ENCODE peak calls at places on chromosomes 12 and 14, in six cellular contexts. One of them, this sample, is unnamed.

GRCh38 chr12:14605401-14605989 is 37.8 kb upstream of the PLBD1 start:
- DNase-seq in sigmoid colon: no peak
- DNase-seq in HepG2: no peak
- DNase-seq in HCT116: no peak
- DNase-seq in SK-N-MC: no peak
- DNase-seq in transverse colon: no peak
- DNase-seq in this sample: peak; percentile 19

GRCh38 chr12:52139579-52140062 is 52.2 kb downstream of the KRT80 start:
- DNase-seq in HepG2: no peak
- DNase-seq in transverse colon: peak; percentile 56
- DNase-seq in HCT116: no peak
- DNase-seq in sigmoid colon: no peak
- DNase-seq in SK-N-MC: no peak
- DNase-seq in this sample: peak; percentile 86

GRCh38 chr12:124898200-124898950 is 16.1 kb downstream of the UBC start:
- DNase-seq in HepG2: peak; percentile 63
- DNase-seq in SK-N-MC: no peak
- DNase-seq in HCT116: no peak
- DNase-seq in transverse colon: peak; percentile 74
- DNase-seq in sigmoid colon: peak; percentile 74
- DNase-seq in this sample: peak; percentile 88

GRCh38 chr14:81523616-81524015 is 10.0 kb downstream of the SEL1L start:
- DNase-seq in HepG2: no peak
- DNase-seq in transverse colon: no peak
- DNase-seq in sigmoid colon: no peak
- DNase-seq in HCT116: no peak
- DNase-seq in SK-N-MC: no peak
- DNase-seq in this sample: no peak

GRCh38 chr14:49940805-49941421 is 48.0 kb downstream of the ARF6 start:
- DNase-seq in HCT116: no peak
- DNase-seq in HepG2: no peak
- DNase-seq in transverse colon: no peak
- DNase-seq in sigmoid colon: no peak
- DNase-seq in SK-N-MC: peak; percentile 89
- DNase-seq in this sample: no peak

GRCh38 chr12:122840580-122841513 is 5.6 kb downstream of the HIP1R start:
- DNase-seq in SK-N-MC: no peak
- DNase-seq in HCT116: no peak
- DNase-seq in HepG2: no peak
- DNase-seq in transverse colon: no peak
- DNase-seq in sigmoid colon: no peak
- DNase-seq in this sample: no peak

GRCh38 chr14:96783306-96784224 is 13.6 kb upstream of the VRK1 start:
- DNase-seq in SK-N-MC: no peak
- DNase-seq in HCT116: no peak
- DNase-seq in HepG2: no peak
- DNase-seq in transverse colon: no peak
- DNase-seq in sigmoid colon: no peak
- DNase-seq in this sample: no peak

GRCh38 chr12:123705935-123706334 is 6.2 kb upstream of the ATP6V0A2 start:
- DNase-seq in sigmoid colon: no peak
- DNase-seq in SK-N-MC: no peak
- DNase-seq in HepG2: peak; percentile 12
- DNase-seq in transverse colon: no peak
- DNase-seq in HCT116: peak; percentile 19
- DNase-seq in this sample: peak; percentile 11

GRCh38 chr12:71607494-71608330 is 55.9 kb downstream of the ZFC3H1 start:
- DNase-seq in HCT116: no peak
- DNase-seq in SK-N-MC: no peak
- DNase-seq in sigmoid colon: no peak
- DNase-seq in transverse colon: no peak
- DNase-seq in HepG2: no peak
- DNase-seq in this sample: no peak

GRCh38 chr12:54040148-54040494 is 7.3 kb downstream of the HOXC5 start:
- DNase-seq in transverse colon: no peak
- DNase-seq in SK-N-MC: no peak
- DNase-seq in HepG2: no peak
- DNase-seq in sigmoid colon: no peak
- DNase-seq in HCT116: no peak
- DNase-seq in this sample: no peak

GRCh38 chr12:121953695-121954094 is 35.3 kb downstream of the CFAP251 start:
- DNase-seq in HCT116: no peak
- DNase-seq in sigmoid colon: no peak
- DNase-seq in SK-N-MC: no peak
- DNase-seq in transverse colon: no peak
- DNase-seq in HepG2: peak; percentile 29
- DNase-seq in this sample: no peak

GRCh38 chr14:101520621-101521305 is 40.5 kb upstream of the DIO3 start:
- DNase-seq in HCT116: no peak
- DNase-seq in transverse colon: no peak
- DNase-seq in sigmoid colon: peak; percentile 72
- DNase-seq in HepG2: no peak
- DNase-seq in SK-N-MC: no peak
- DNase-seq in this sample: no peak

GRCh38 chr12:72289633-72290032 is 17.5 kb downstream of the TRHDE start:
- DNase-seq in HCT116: no peak
- DNase-seq in SK-N-MC: no peak
- DNase-seq in HepG2: no peak
- DNase-seq in sigmoid colon: no peak
- DNase-seq in transverse colon: no peak
- DNase-seq in this sample: no peak

GRCh38 chr12:27549801-27550652 is 26.0 kb downstream of the PPFIBP1 start:
- DNase-seq in transverse colon: peak; percentile 74
- DNase-seq in sigmoid colon: peak; percentile 94
- DNase-seq in HepG2: peak; percentile 99
- DNase-seq in HCT116: peak; percentile 94
- DNase-seq in SK-N-MC: no peak
- DNase-seq in this sample: peak; percentile 62

GRCh38 chr14:31084385-31084784 is 58.2 kb upstream of the STRN3 start:
- DNase-seq in SK-N-MC: no peak
- DNase-seq in HepG2: peak; percentile 42
- DNase-seq in sigmoid colon: no peak
- DNase-seq in HCT116: no peak
- DNase-seq in transverse colon: no peak
- DNase-seq in this sample: peak; percentile 24

GRCh38 chr14:36657409-36658090 is 4.1 kb upstream of the PAX9 start:
- DNase-seq in SK-N-MC: no peak
- DNase-seq in transverse colon: no peak
- DNase-seq in sigmoid colon: no peak
- DNase-seq in HepG2: no peak
- DNase-seq in HCT116: no peak
- DNase-seq in this sample: peak; percentile 76

GRCh38 chr14:89196561-89196960 is 220.5 kb downstream of the FOXN3 start:
- DNase-seq in HepG2: no peak
- DNase-seq in HCT116: no peak
- DNase-seq in transverse colon: no peak
- DNase-seq in sigmoid colon: no peak
- DNase-seq in SK-N-MC: no peak
- DNase-seq in this sample: no peak

GRCh38 chr12:19482551-19483109 is 43.3 kb downstream of the AEBP2 start:
- DNase-seq in transverse colon: no peak
- DNase-seq in HCT116: no peak
- DNase-seq in HepG2: no peak
- DNase-seq in sigmoid colon: no peak
- DNase-seq in SK-N-MC: no peak
- DNase-seq in this sample: peak; percentile 64

GRCh38 chr12:54364413-54364812 is at the start of gene GPR84:
- DNase-seq in HCT116: no peak
- DNase-seq in SK-N-MC: no peak
- DNase-seq in transverse colon: no peak
- DNase-seq in HepG2: no peak
- DNase-seq in sigmoid colon: no peak
- DNase-seq in this sample: no peak

GRCh38 chr14:20748439-20748838 is 2.8 kb downstream of the EDDM3A start:
- DNase-seq in SK-N-MC: no peak
- DNase-seq in HCT116: no peak
- DNase-seq in HepG2: no peak
- DNase-seq in sigmoid colon: no peak
- DNase-seq in transverse colon: peak; percentile 26
- DNase-seq in this sample: no peak

GRCh38 chr14:76337619-76338545 is 38.1 kb upstream of the ESRRB start:
- DNase-seq in SK-N-MC: no peak
- DNase-seq in HepG2: no peak
- DNase-seq in sigmoid colon: no peak
- DNase-seq in HCT116: no peak
- DNase-seq in transverse colon: no peak
- DNase-seq in this sample: no peak

GRCh38 chr14:55399912-55400311 is 11.7 kb downstream of the ATG14 start:
- DNase-seq in HepG2: no peak
- DNase-seq in SK-N-MC: no peak
- DNase-seq in sigmoid colon: no peak
- DNase-seq in transverse colon: no peak
- DNase-seq in HCT116: no peak
- DNase-seq in this sample: no peak

GRCh38 chr14:75418779-75419768 is 8.7 kb upstream of the JDP2 start:
- DNase-seq in sigmoid colon: no peak
- DNase-seq in HepG2: no peak
- DNase-seq in SK-N-MC: no peak
- DNase-seq in transverse colon: peak; percentile 84
- DNase-seq in HCT116: peak; percentile 58
- DNase-seq in this sample: peak; percentile 97

GRCh38 chr14:75273272-75274044 is 5.2 kb upstream of the FOS start:
- DNase-seq in SK-N-MC: no peak
- DNase-seq in HCT116: no peak
- DNase-seq in HepG2: no peak
- DNase-seq in transverse colon: peak; percentile 26
- DNase-seq in sigmoid colon: peak; percentile 74
- DNase-seq in this sample: no peak

GRCh38 chr12:49609875-49610154 is 4.4 kb upstream of the FAM186B start:
- DNase-seq in HCT116: no peak
- DNase-seq in SK-N-MC: no peak
- DNase-seq in HepG2: no peak
- DNase-seq in sigmoid colon: no peak
- DNase-seq in transverse colon: no peak
- DNase-seq in this sample: no peak

GRCh38 chr14:104576607-104577332 is 2.8 kb upstream of the C14orf180 start:
- DNase-seq in sigmoid colon: no peak
- DNase-seq in SK-N-MC: no peak
- DNase-seq in HCT116: no peak
- DNase-seq in HepG2: peak; percentile 25
- DNase-seq in transverse colon: peak; percentile 83
- DNase-seq in this sample: no peak

GRCh38 chr14:26808407-26808806 is 210.6 kb upstream of the NOVA1 start:
- DNase-seq in sigmoid colon: no peak
- DNase-seq in transverse colon: no peak
- DNase-seq in HCT116: no peak
- DNase-seq in SK-N-MC: no peak
- DNase-seq in HepG2: no peak
- DNase-seq in this sample: no peak

GRCh38 chr12:78164154-78164553 is 333.5 kb downstream of the NAV3 start:
- DNase-seq in HepG2: no peak
- DNase-seq in HCT116: no peak
- DNase-seq in SK-N-MC: no peak
- DNase-seq in sigmoid colon: no peak
- DNase-seq in transverse colon: no peak
- DNase-seq in this sample: no peak

GRCh38 chr14:87629788-87630187 is 363.2 kb downstream of the GALC start:
- DNase-seq in sigmoid colon: no peak
- DNase-seq in HepG2: no peak
- DNase-seq in SK-N-MC: no peak
- DNase-seq in transverse colon: no peak
- DNase-seq in HCT116: no peak
- DNase-seq in this sample: peak; percentile 25

GRCh38 chr12:104529130-104529874 is 72.6 kb downstream of the CHST11 start:
- DNase-seq in HCT116: no peak
- DNase-seq in HepG2: no peak
- DNase-seq in transverse colon: no peak
- DNase-seq in SK-N-MC: no peak
- DNase-seq in sigmoid colon: no peak
- DNase-seq in this sample: no peak

GRCh38 chr14:68800361-68800760 is 7.5 kb upstream of the ZFP36L1 start:
- DNase-seq in SK-N-MC: no peak
- DNase-seq in sigmoid colon: no peak
- DNase-seq in HepG2: no peak
- DNase-seq in HCT116: no peak
- DNase-seq in transverse colon: no peak
- DNase-seq in this sample: no peak

GRCh38 chr12:12784911-12785814 is at the start of gene APOLD1:
- DNase-seq in sigmoid colon: peak; percentile 68
- DNase-seq in SK-N-MC: peak; percentile 63
- DNase-seq in transverse colon: no peak
- DNase-seq in HCT116: no peak
- DNase-seq in HepG2: no peak
- DNase-seq in this sample: peak; percentile 69

GRCh38 chr14:76705214-76705613 is 56.1 kb upstream of the VASH1 start:
- DNase-seq in transverse colon: no peak
- DNase-seq in SK-N-MC: no peak
- DNase-seq in sigmoid colon: no peak
- DNase-seq in HCT116: no peak
- DNase-seq in HepG2: no peak
- DNase-seq in this sample: no peak

GRCh38 chr12:125734137-125734536 is 668.9 kb downstream of the AACS start:
- DNase-seq in HCT116: no peak
- DNase-seq in HepG2: no peak
- DNase-seq in sigmoid colon: no peak
- DNase-seq in SK-N-MC: no peak
- DNase-seq in transverse colon: no peak
- DNase-seq in this sample: peak; percentile 28

GRCh38 chr14:84074626-84075025 is 1455.3 kb upstream of the FLRT2 start:
- DNase-seq in sigmoid colon: no peak
- DNase-seq in SK-N-MC: no peak
- DNase-seq in HCT116: no peak
- DNase-seq in transverse colon: no peak
- DNase-seq in HepG2: no peak
- DNase-seq in this sample: no peak

GRCh38 chr12:113261847-113262470 is 40.7 kb downstream of the TPCN1 start:
- DNase-seq in sigmoid colon: no peak
- DNase-seq in SK-N-MC: no peak
- DNase-seq in transverse colon: no peak
- DNase-seq in HepG2: no peak
- DNase-seq in HCT116: no peak
- DNase-seq in this sample: no peak
- TF ChIP-seq POLR2AphosphoS5 in sigmoid colon: no peak
- TF ChIP-seq POLR2AphosphoS5 in SK-N-MC: no peak
- TF ChIP-seq POLR2AphosphoS5 in transverse colon: no peak
- TF ChIP-seq POLR2AphosphoS5 in HepG2: no peak
- TF ChIP-seq POLR2AphosphoS5 in HCT116: no peak
- TF ChIP-seq POLR2AphosphoS5 in this sample: no peak

GRCh38 chr12:26298785-26299621 is 103.6 kb downstream of the SSPN start:
- DNase-seq in HepG2: no peak
- DNase-seq in HCT116: no peak
- DNase-seq in transverse colon: no peak
- DNase-seq in sigmoid colon: peak; percentile 53
- DNase-seq in SK-N-MC: no peak
- DNase-seq in this sample: peak; percentile 8
- H3K27ac ChIP-seq in HepG2: no peak overlapping the region
- H3K27ac ChIP-seq in HCT116: peak overlapping the region; percentile 32
- H3K27ac ChIP-seq in transverse colon: peak overlapping the region; percentile 73
- H3K27ac ChIP-seq in sigmoid colon: peak overlapping the region; percentile 57
- H3K27ac ChIP-seq in SK-N-MC: no peak overlapping the region
- H3K27ac ChIP-seq in this sample: no peak overlapping the region

GRCh38 chr12:113334786-113335539 is at the start of gene SLC8B1:
- DNase-seq in transverse colon: peak; percentile 92
- DNase-seq in HCT116: no peak
- DNase-seq in HepG2: peak; percentile 64
- DNase-seq in sigmoid colon: peak; percentile 94
- DNase-seq in SK-N-MC: no peak
- DNase-seq in this sample: peak; percentile 87
- TF ChIP-seq POLR2AphosphoS5 in transverse colon: peak; percentile 97
- TF ChIP-seq POLR2AphosphoS5 in HCT116: peak; percentile 98
- TF ChIP-seq POLR2AphosphoS5 in HepG2: peak; percentile 69
- TF ChIP-seq POLR2AphosphoS5 in sigmoid colon: peak; percentile 94
- TF ChIP-seq POLR2AphosphoS5 in SK-N-MC: peak; percentile 67
- TF ChIP-seq POLR2AphosphoS5 in this sample: peak; percentile 86

GRCh38 chr12:93167841-93168492 is 209.8 kb upstream of the NUDT4 start:
- DNase-seq in sigmoid colon: no peak
- DNase-seq in HepG2: peak; percentile 20
- DNase-seq in transverse colon: peak; percentile 42
- DNase-seq in SK-N-MC: peak; percentile 40
- DNase-seq in HCT116: no peak
- DNase-seq in this sample: peak; percentile 78
- H3K27ac ChIP-seq in sigmoid colon: no peak overlapping the region
- H3K27ac ChIP-seq in HepG2: no peak overlapping the region
- H3K27ac ChIP-seq in transverse colon: peak overlapping the region; percentile 65
- H3K27ac ChIP-seq in SK-N-MC: peak overlapping the region; percentile 58
- H3K27ac ChIP-seq in HCT116: no peak overlapping the region
- H3K27ac ChIP-seq in this sample: no peak overlapping the region

This sample was measured in GM23338.